ENCODE peak calls at places on chromosomes 13 and 19, in five cellular contexts. One of them, this sample, is unnamed. For H3K36me3, the result is how much of the 10 kb centered on the place peaks cover.

GRCh38 chr19:40683437-40683836 is 7.0 kb downstream of the NUMBL start:
- DNase-seq in heart right ventricle: no peak
- DNase-seq in heart left ventricle: no peak
- DNase-seq in cardiac muscle cell: no peak
- DNase-seq in K562: no peak
- DNase-seq in this sample: no peak

GRCh38 chr13:100646030-100646673 is 28.4 kb downstream of the TMTC4 start:
- DNase-seq in heart right ventricle: no peak
- DNase-seq in heart left ventricle: no peak
- DNase-seq in cardiac muscle cell: peak
- DNase-seq in K562: peak
- DNase-seq in this sample: no peak

GRCh38 chr13:41842029-41842428 is 118.9 kb downstream of the VWA8 start:
- DNase-seq in heart right ventricle: no peak
- DNase-seq in heart left ventricle: no peak
- DNase-seq in cardiac muscle cell: peak
- DNase-seq in K562: no peak
- DNase-seq in this sample: no peak

GRCh38 chr19:12828494-12828893 is 5.9 kb downstream of the RTBDN start:
- DNase-seq in heart right ventricle: no peak
- DNase-seq in heart left ventricle: no peak
- DNase-seq in cardiac muscle cell: peak
- DNase-seq in K562: peak
- DNase-seq in this sample: no peak

GRCh38 chr13:36298535-36299068 is 988 bp upstream of the CCDC169 start:
- DNase-seq in heart right ventricle: no peak
- DNase-seq in heart left ventricle: no peak
- DNase-seq in cardiac muscle cell: peak
- DNase-seq in K562: no peak
- DNase-seq in this sample: no peak

GRCh38 chr13:43769552-43769951 is 17.2 kb downstream of the ENOX1 start:
- DNase-seq in heart right ventricle: no peak
- DNase-seq in heart left ventricle: no peak
- DNase-seq in cardiac muscle cell: no peak
- DNase-seq in K562: no peak
- DNase-seq in this sample: no peak

GRCh38 chr19:387777-388176 is 21.2 kb downstream of the C2CD4C start:
- DNase-seq in heart right ventricle: no peak
- DNase-seq in heart left ventricle: no peak
- DNase-seq in cardiac muscle cell: no peak
- DNase-seq in K562: no peak
- DNase-seq in this sample: no peak

GRCh38 chr19:3056454-3057016 is 5.8 kb downstream of the TLE5 start:
- DNase-seq in heart right ventricle: no peak
- DNase-seq in heart left ventricle: no peak
- DNase-seq in cardiac muscle cell: no peak
- DNase-seq in K562: no peak
- DNase-seq in this sample: no peak

GRCh38 chr19:13082192-13083007 is 20.3 kb downstream of the LYL1 start:
- DNase-seq in heart right ventricle: no peak
- DNase-seq in heart left ventricle: no peak
- DNase-seq in cardiac muscle cell: peak
- DNase-seq in K562: peak
- DNase-seq in this sample: no peak

GRCh38 chr19:40974633-40975037 is 16.4 kb upstream of the CYP2B6 start:
- DNase-seq in heart right ventricle: peak
- DNase-seq in heart left ventricle: peak
- DNase-seq in cardiac muscle cell: peak
- DNase-seq in K562: peak
- DNase-seq in this sample: peak

GRCh38 chr13:69178000-69178399 is 929.6 kb upstream of the ATXN8OS start:
- DNase-seq in heart right ventricle: no peak
- DNase-seq in heart left ventricle: no peak
- DNase-seq in cardiac muscle cell: no peak
- DNase-seq in K562: no peak
- DNase-seq in this sample: no peak

GRCh38 chr13:98796798-98797197 is 44.3 kb upstream of the SLC15A1 start:
- DNase-seq in heart right ventricle: no peak
- DNase-seq in heart left ventricle: no peak
- DNase-seq in cardiac muscle cell: no peak
- DNase-seq in K562: peak
- DNase-seq in this sample: no peak

GRCh38 chr19:58356971-58357797 is 3.9 kb upstream of the A1BG start:
- DNase-seq in heart right ventricle: no peak
- DNase-seq in heart left ventricle: no peak
- DNase-seq in cardiac muscle cell: peak
- DNase-seq in K562: no peak
- DNase-seq in this sample: no peak
- H3K4me3 ChIP-seq in heart right ventricle: peak
- H3K4me3 ChIP-seq in heart left ventricle: peak
- H3K4me3 ChIP-seq in cardiac muscle cell: no peak
- H3K4me3 ChIP-seq in K562: no peak
- H3K4me3 ChIP-seq in this sample: peak

DNA sequence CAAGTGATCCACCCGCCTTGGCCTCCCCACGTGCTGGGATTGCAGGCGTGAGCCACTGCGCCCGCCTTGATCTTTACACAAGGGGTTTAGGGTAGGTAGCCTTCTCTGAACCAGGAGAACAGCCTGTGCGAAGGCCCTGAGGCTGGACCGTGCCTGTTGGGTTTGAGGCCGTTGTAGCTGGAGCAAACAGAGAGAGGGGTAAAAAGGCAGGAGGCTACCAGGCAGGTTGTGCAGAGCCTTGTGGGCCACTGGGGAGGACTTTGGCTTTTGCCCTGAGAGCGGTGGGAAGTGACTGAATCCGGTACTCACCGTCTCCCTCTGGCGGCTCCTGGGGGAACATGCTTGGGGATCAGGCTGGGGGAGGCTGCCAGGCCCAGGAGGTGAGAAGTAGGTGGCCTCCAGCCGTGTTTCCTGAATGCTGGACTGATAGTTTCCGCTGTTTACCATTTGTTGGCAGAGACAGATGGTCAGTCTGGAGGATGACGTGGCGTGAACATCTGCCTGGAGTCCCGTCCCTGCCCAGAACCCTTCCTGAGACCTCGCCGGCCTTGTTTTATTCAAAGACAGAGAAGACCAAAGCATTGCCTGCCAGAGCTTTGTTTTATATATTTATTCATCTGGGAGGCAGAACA is 24.6 kb downstream of the SPC24 start:
- DNase-seq in heart right ventricle: peak
- DNase-seq in heart left ventricle: peak
- DNase-seq in cardiac muscle cell: peak
- DNase-seq in K562: peak
- DNase-seq in this sample: peak
- H3K36me3 ChIP-seq in heart right ventricle: under half
- H3K36me3 ChIP-seq in heart left ventricle: under half
- H3K36me3 ChIP-seq in cardiac muscle cell: half or more
- H3K36me3 ChIP-seq in K562: half or more
- H3K36me3 ChIP-seq in this sample: half or more

GRCh38 chr19:15260939-15261338 is 28.7 kb upstream of the EPHX3 start:
- DNase-seq in heart right ventricle: no peak
- DNase-seq in heart left ventricle: no peak
- DNase-seq in cardiac muscle cell: no peak
- DNase-seq in K562: no peak
- DNase-seq in this sample: no peak
- TF ChIP-seq CTCF in heart right ventricle: no peak
- TF ChIP-seq CTCF in heart left ventricle: no peak
- TF ChIP-seq CTCF in cardiac muscle cell: peak
- TF ChIP-seq CTCF in K562: peak
- TF ChIP-seq CTCF in this sample: peak

DNA sequence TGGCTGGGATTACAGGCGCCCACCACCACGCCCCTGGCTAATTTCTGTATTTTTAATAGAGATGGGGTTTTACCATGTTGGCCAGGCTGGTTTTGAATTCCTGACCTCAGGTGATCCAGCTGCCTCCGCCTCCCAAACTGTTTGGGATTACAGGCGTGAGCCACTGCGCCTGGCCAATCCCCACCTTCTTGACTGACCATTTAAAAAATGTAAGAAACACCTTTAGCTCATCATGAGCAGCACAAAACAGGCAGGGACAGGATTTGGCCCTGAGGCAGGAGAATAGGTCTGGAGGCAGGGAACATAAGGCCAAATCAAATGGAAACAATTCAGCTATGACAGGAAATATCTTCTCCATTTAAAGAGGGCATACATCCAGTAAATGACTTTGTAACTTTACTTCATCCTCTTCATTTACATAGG is 1.4 kb upstream of the MPV17L2 start:
- DNase-seq in heart right ventricle: no peak
- DNase-seq in heart left ventricle: no peak
- DNase-seq in cardiac muscle cell: no peak
- DNase-seq in K562: no peak
- DNase-seq in this sample: no peak
- H3K4me3 ChIP-seq in heart right ventricle: peak
- H3K4me3 ChIP-seq in heart left ventricle: peak
- H3K4me3 ChIP-seq in cardiac muscle cell: no peak
- H3K4me3 ChIP-seq in K562: peak
- H3K4me3 ChIP-seq in this sample: peak

DNA sequence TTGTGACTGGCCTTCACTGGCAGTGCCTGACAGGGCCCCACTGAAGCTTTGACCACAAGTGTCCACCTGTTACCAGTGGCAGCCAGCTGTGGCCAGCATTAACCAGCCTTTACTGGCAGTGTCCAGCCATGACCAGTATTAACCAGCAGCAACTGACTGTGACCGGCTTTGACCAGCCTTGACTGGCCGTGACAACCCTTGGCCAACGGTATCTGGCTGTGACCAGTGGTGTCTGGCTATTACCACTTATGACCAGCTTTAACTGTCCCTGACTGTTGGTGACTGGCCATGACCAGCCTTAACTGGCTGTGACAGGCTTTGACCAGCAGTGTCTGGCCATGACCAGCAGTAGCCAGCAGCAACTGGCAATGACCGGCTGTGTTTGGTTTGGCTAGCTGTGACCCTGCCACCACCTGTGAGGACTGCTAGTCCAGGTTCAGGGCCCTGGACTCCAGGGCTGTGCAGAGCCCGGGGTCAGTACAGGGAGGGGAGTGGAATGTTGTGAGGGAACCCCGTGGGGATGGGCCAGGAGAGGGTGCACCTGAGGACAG is 32.2 kb downstream of the CKM start:
- DNase-seq in heart right ventricle: no peak
- DNase-seq in heart left ventricle: no peak
- DNase-seq in cardiac muscle cell: no peak
- DNase-seq in K562: no peak
- DNase-seq in this sample: no peak
- H3K36me3 ChIP-seq in heart right ventricle: under half
- H3K36me3 ChIP-seq in heart left ventricle: under half
- H3K36me3 ChIP-seq in cardiac muscle cell: under half
- H3K36me3 ChIP-seq in K562: under half
- H3K36me3 ChIP-seq in this sample: half or more

GRCh38 chr13:28657784-28658538 is 969 bp upstream of the POMP start:
- DNase-seq in heart right ventricle: no peak
- DNase-seq in heart left ventricle: no peak
- DNase-seq in cardiac muscle cell: peak
- DNase-seq in K562: no peak
- DNase-seq in this sample: no peak
- TF ChIP-seq CTCF in heart right ventricle: no peak
- TF ChIP-seq CTCF in heart left ventricle: peak
- TF ChIP-seq CTCF in cardiac muscle cell: no peak
- TF ChIP-seq CTCF in K562: no peak
- TF ChIP-seq CTCF in this sample: peak

GRCh38 chr19:50331187-50332013 is 2.2 kb upstream of the KCNC3 start:
- DNase-seq in heart right ventricle: no peak
- DNase-seq in heart left ventricle: no peak
- DNase-seq in cardiac muscle cell: no peak
- DNase-seq in K562: no peak
- DNase-seq in this sample: no peak
- H3K4me3 ChIP-seq in heart right ventricle: peak
- H3K4me3 ChIP-seq in heart left ventricle: peak
- H3K4me3 ChIP-seq in cardiac muscle cell: peak
- H3K4me3 ChIP-seq in K562: peak
- H3K4me3 ChIP-seq in this sample: peak

This sample was measured in left ventricle myocardium inferior.